ENCODE peak calls at places on chromosomes 5 and 9, in eight cellular contexts. A is neural progenitor cell, R is foreskin fibroblast, H is cardiac fibroblast, Z is IMR-90, X is pancreas, G is BJ, C is H1. Q is an unnamed sample.

GRCh38 chr9:76394896-76395244 is 644 bp upstream of the RFK start:
- DNase-seq in Z (no peak), X (no peak), C (no peak), G (no peak), R (no peak), A (peak), H (peak), Q (no peak)

GRCh38 chr5:127294829-127295228 is 4.2 kb downstream of the MEGF10 start:
- DNase-seq in Z (no peak), C (no peak), X (no peak), R (no peak), G (no peak), A (no peak), H (no peak), Q (no peak)

GRCh38 chr9:7560669-7561305 is 238.8 kb downstream of the DMAC1 start:
- DNase-seq in A (peak), G (no peak), R (no peak), C (no peak), Z (no peak), X (peak), H (no peak), Q (no peak)

GRCh38 chr9:98010450-98010849 is 27.3 kb downstream of the ANP32B start:
- DNase-seq in Z (peak), R (peak), G (no peak), A (peak), H (peak), C (no peak), X (no peak), Q (peak)

GRCh38 chr9:34343090-34343489 is 13.7 kb downstream of the NUDT2 start:
- DNase-seq in Z (no peak), R (no peak), X (peak), G (no peak), C (no peak), A (no peak), H (peak), Q (no peak)

GRCh38 chr5:142016576-142016975 is 3.7 kb upstream of the GNPDA1 start:
- DNase-seq in X (no peak), A (no peak), Z (no peak), C (no peak), G (no peak), H (no peak), R (no peak), Q (no peak)

GRCh38 chr5:7815757-7816534 is 35.0 kb downstream of the CFAP90 start:
- DNase-seq in C (peak), A (peak), Z (peak), R (peak), G (no peak), X (peak), H (peak), Q (peak)

GRCh38 chr9:94478755-94479730 is 75.8 kb upstream of the PCAT7 start:
- DNase-seq in X (no peak), Z (no peak), C (no peak), H (no peak), A (no peak), G (no peak), R (no peak), Q (no peak)

GRCh38 chr9:116456490-116457088 is 230.5 kb upstream of the TRIM32 start:
- DNase-seq in C (no peak), Z (no peak), H (no peak), A (no peak), R (no peak), G (no peak), X (no peak), Q (no peak)

GRCh38 chr9:97309260-97309659 is 1.8 kb downstream of the CCDC180 start:
- DNase-seq in H (no peak), G (no peak), C (no peak), A (no peak), R (no peak), X (no peak), Z (no peak), Q (no peak)

GRCh38 chr9:109815366-109815947 is 35.5 kb downstream of the PALM2AKAP2 start:
- DNase-seq in R (peak), Z (peak), H (no peak), C (no peak), G (no peak), X (no peak), A (no peak), Q (no peak)

GRCh38 chr5:10277773-10278630 is 27.9 kb downstream of the CCT5 start:
- DNase-seq in H (no peak), X (no peak), R (no peak), Z (no peak), A (no peak), G (no peak), C (no peak), Q (no peak)

GRCh38 chr5:105033642-105034217 is 1471.1 kb upstream of the NUDT12 start:
- DNase-seq in Z (no peak), X (no peak), G (no peak), R (no peak), H (no peak), C (no peak), A (no peak), Q (no peak)

GRCh38 chr9:31137151-31137849 is 1247.1 kb upstream of the ACO1 start:
- DNase-seq in G (peak), H (peak), R (peak), Z (peak), X (no peak), A (no peak), C (no peak), Q (peak)

GRCh38 chr5:172443441-172444109 is 10.8 kb downstream of the SH3PXD2B start:
- DNase-seq in C (no peak), G (peak), A (no peak), X (peak), H (peak), R (peak), Z (peak), Q (peak)

GRCh38 chr9:37508135-37508833 is 22.5 kb downstream of the POLR1E start:
- DNase-seq in Z (no peak), C (no peak), G (no peak), X (no peak), A (no peak), R (no peak), H (peak), Q (no peak)

GRCh38 chr9:110599468-110599867 is 19.9 kb upstream of the SVEP1 start:
- DNase-seq in G (no peak), R (no peak), X (no peak), C (no peak), Z (peak), A (no peak), H (peak), Q (peak)

GRCh38 chr5:99348597-99348996 is 419.8 kb upstream of the CHD1 start:
- DNase-seq in R (no peak), A (no peak), C (no peak), G (no peak), Z (no peak), H (no peak), X (no peak), Q (no peak)

GRCh38 chr5:118611332-118611945 is 376.9 kb downstream of the DTWD2 start:
- DNase-seq in R (peak), X (no peak), H (peak), Z (peak), G (no peak), A (peak), C (no peak), Q (peak)

GRCh38 chr5:78213799-78214198 is 80.7 kb downstream of the AP3B1 start:
- DNase-seq in X (no peak), G (no peak), H (no peak), A (no peak), R (no peak), Z (no peak), C (no peak), Q (no peak)

GRCh38 chr5:159337291-159337974 is 7.1 kb upstream of the IL12B start:
- DNase-seq in R (peak), H (peak), G (peak), X (no peak), A (no peak), Z (peak), C (no peak), Q (peak)

GRCh38 chr9:132750668-132751067 is 80.4 kb downstream of the GTF3C4 start:
- DNase-seq in Z (no peak), X (no peak), A (no peak), R (no peak), G (no peak), H (no peak), C (no peak), Q (no peak)

GRCh38 chr5:82885657-82886389 is 191.4 kb downstream of the TMEM167A start:
- DNase-seq in A (no peak), Z (peak), H (no peak), X (no peak), C (no peak), R (peak), G (no peak), Q (no peak)

GRCh38 chr5:134055015-134055414 is 50.2 kb upstream of the VDAC1 start:
- DNase-seq in Z (no peak), A (no peak), X (no peak), H (no peak), G (no peak), R (no peak), C (no peak), Q (no peak)

DNA sequence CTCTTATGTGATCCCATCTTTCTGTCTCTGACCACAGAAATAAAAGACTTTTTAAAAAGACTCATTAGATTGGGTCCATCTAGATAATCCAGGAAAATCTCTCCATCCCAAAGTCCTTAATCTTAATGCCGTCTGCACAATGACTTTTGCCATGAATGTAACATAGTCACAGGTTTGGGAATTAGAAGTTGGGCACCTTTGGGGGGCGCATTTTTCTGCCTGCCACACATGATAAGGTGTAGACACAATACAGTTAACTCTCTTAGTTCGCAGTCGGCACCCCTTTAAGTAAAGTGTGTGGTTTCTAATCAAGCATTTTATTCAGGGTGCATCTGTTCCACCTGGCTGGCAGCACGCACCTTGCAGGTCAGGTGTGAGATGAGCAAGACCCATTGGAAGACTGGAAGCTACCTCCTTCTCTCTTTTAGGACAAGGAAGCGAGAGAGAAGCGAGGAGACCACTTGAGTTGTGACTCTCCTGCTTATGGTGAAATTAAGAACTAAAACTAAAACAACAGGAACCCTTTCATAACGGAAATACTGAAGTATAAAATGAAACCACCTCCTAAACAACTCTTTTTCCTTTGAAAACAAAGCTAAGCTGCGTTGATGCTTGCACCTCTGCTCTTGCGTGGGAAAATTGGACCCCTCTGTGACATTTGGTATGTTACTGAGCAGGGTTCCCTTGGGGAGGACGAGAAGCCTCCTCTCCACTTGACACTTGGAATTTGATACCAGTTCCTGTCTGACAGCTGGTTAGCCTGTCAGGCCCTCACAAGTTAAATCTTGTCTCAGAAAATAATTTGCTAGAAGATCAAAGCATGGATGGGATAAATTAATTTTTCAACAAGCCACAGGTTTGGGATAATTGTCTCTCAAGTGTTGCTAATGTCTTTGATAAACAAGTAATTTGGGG is 304.6 kb upstream of the DMRT1 start:
- DNase-seq in A (no peak), C (no peak), X (no peak), Z (no peak), H (no peak), R (no peak), G (no peak), Q (no peak)
- TF ChIP-seq CTCF in A (no peak), C (no peak), X (no peak), Z (no peak), H (no peak), R (no peak), G (no peak), Q (no peak)

GRCh38 chr5:97832645-97833296 is 649.7 kb upstream of the RIOK2 start:
- DNase-seq in Z (no peak), A (no peak), G (no peak), C (no peak), X (no peak), H (no peak), R (no peak), Q (no peak)
- H3K4me3 ChIP-seq in Z (no peak), A (no peak), G (no peak), C (no peak), X (no peak), H (no peak), R (no peak), Q (no peak)

GRCh38 chr9:130417602-130418001 is 27.2 kb upstream of the ASS1 start:
- DNase-seq in C (no peak), R (no peak), A (peak), X (no peak), G (no peak), H (no peak), Z (no peak), Q (no peak)
- TF ChIP-seq CTCF in C (peak), R (no peak), A (peak), X (no peak), G (no peak), H (no peak), Z (no peak), Q (no peak)

GRCh38 chr5:52577546-52577945 is 210.2 kb upstream of the ITGA1 start:
- DNase-seq in X (no peak), Z (no peak), C (no peak), G (no peak), R (no peak), A (no peak), H (no peak), Q (no peak)
- H3K4me3 ChIP-seq in X (no peak), Z (no peak), C (no peak), G (no peak), R (no peak), A (no peak), H (no peak), Q (no peak)

DNA sequence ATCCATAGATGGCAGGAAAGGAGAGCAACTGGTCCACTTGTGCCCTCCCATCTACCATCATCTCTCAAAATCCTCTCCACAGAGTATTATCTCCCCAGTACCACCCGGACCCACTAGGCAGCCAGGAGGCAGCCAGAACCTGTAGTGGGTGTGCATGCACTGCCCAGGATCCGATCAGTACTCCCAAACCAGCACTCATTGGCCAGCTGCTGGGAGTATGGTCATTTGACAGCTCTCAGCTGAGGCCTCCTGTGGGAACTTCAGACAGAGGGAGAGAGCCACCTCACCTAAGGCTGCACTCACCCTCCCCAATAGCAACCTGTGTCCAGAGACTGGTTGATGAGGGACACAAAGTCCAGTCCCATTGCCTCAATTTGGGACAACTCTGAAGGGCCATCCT is 286.0 kb downstream of the TRIM36 start:
- DNase-seq in X (no peak), G (no peak), A (no peak), H (no peak), Z (no peak), C (no peak), R (no peak), Q (no peak)
- TF ChIP-seq CTCF in X (no peak), G (no peak), A (no peak), H (no peak), Z (no peak), C (no peak), R (no peak), Q (no peak)

GRCh38 chr5:120567066-120567465 is 103.0 kb downstream of the PRR16 start:
- DNase-seq in R (no peak), X (no peak), C (no peak), Z (no peak), A (no peak), G (no peak), H (no peak), Q (no peak)

GRCh38 chr5:120567921-120568320 is 103.8 kb downstream of the PRR16 start:
- DNase-seq in H (no peak), Z (no peak), A (no peak), G (no peak), R (no peak), C (no peak), X (no peak), Q (no peak)

GRCh38 chr5:120564013-120564412 is 99.9 kb downstream of the PRR16 start:
- DNase-seq in H (no peak), G (no peak), A (no peak), X (no peak), R (no peak), Z (no peak), C (no peak), Q (no peak)

GRCh38 chr5:120568716-120569115 is 104.6 kb downstream of the PRR16 start:
- DNase-seq in R (no peak), C (no peak), A (no peak), Z (peak), X (no peak), G (no peak), H (peak), Q (peak)
- H3K4me3 ChIP-seq in R (no peak), C (no peak), A (no peak), Z (no peak), X (no peak), G (no peak), H (no peak), Q (no peak)

GRCh38 chr5:61678966-61679365 is 346.9 kb downstream of the ZSWIM6 start:
- DNase-seq in R (no peak), A (peak), Z (no peak), G (no peak), H (no peak), C (no peak), X (no peak), Q (no peak)
- TF ChIP-seq CTCF in R (no peak), A (peak), Z (no peak), G (no peak), H (no peak), C (peak), X (no peak), Q (no peak)

DNA sequence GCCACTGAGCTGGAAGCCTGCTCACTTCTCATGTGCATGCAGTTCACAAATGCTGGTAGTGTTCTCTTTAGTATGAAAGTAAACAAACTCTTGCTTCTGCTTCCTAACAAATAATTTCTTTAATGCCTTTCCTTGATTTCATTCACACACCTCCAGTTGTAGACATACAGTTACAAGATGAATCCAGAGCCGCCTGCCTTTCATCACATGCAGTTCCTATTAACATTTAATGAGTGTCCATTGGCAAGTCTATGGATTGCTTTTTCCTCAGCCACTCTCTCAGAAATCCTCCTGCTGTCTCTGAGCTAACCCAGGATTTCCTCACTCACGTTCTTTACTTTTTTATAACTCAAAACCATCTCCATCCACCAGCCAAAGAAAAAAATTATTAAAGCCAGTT is 408.6 kb downstream of the BNC2 start:
- DNase-seq in X (no peak), A (no peak), H (no peak), G (no peak), R (no peak), Z (no peak), C (no peak), Q (no peak)
- H3K4me3 ChIP-seq in X (no peak), A (no peak), H (no peak), G (no peak), R (no peak), Z (no peak), C (no peak), Q (no peak)

Q was measured in fibroblast of pulmonary artery.